ENCODE peak calls at places on chromosomes 1 and 21, in eight cellular contexts. F is stimulated activated CD8-positive, alpha-beta memory T cell treated with anti-CD3 and anti-CD28 coated beads, Interleukin-2, amount 100 ng/mL, for 48 hours; Y is glutamatergic neuron; V is kidney glomerular epithelial cell; P is PC-9; I is HFFc6; S is stimulated activated CD4-positive, alpha-beta T cell treated with anti-CD3 and anti-CD28 coated beads, Interleukin-12 subunit alpha, Interleukin-12 subunit beta, amount 100 ng/mL, for 4 hours; L is kidney. N is an unnamed sample.
A peak's percentile ranks its signal among the peaks of the same experiment; 100 is the strongest.

GRCh38 chr1:183195146-183195571 is 9.1 kb downstream of the LAMC2 start:
- DNase-seq in F (no peak), Y (no peak), V (no peak), P (peak; percentile 86), I (peak; percentile 23), S (no peak), L (no peak), N (no peak)

GRCh38 chr21:37749132-37749531 is 167.1 kb downstream of the KCNJ6 start:
- DNase-seq in F (no peak), Y (no peak), V (no peak), P (no peak), I (no peak), S (no peak), L (no peak), N (no peak)

GRCh38 chr1:51750729-51751128 is 127.8 kb downstream of the NRDC start:
- DNase-seq in F (no peak), Y (no peak), V (no peak), P (peak; percentile 57), I (peak; percentile 35), S (no peak), L (no peak), N (no peak)

GRCh38 chr1:29121951-29122661 is 1.6 kb downstream of the TMEM200B start:
- DNase-seq in F (no peak), Y (peak; percentile 66), V (no peak), P (no peak), I (no peak), S (no peak), L (peak; percentile 82), N (peak; percentile 66)

GRCh38 chr1:64006276-64007051 is 197.0 kb upstream of the UBE2U start:
- DNase-seq in F (no peak), Y (no peak), V (peak; percentile 19), P (peak; percentile 98), I (peak; percentile 67), S (no peak), L (no peak), N (no peak)

GRCh38 chr1:46522184-46522968 is 29.1 kb downstream of the KNCN start:
- DNase-seq in F (peak; percentile 40), Y (no peak), V (peak; percentile 99), P (peak; percentile 85), I (peak; percentile 62), S (no peak), L (peak; percentile 75), N (peak; percentile 82)

GRCh38 chr1:2042830-2043773 is 7.1 kb upstream of the PRKCZ start:
- DNase-seq in F (no peak), Y (peak; percentile 54), V (no peak), P (no peak), I (no peak), S (no peak), L (no peak), N (no peak)

GRCh38 chr1:77546890-77547289 is 135.6 kb downstream of the ZZZ3 start:
- DNase-seq in F (no peak), Y (no peak), V (no peak), P (no peak), I (no peak), S (no peak), L (no peak), N (no peak)

GRCh38 chr1:3081171-3081683 is 12.2 kb downstream of the PRDM16 start:
- DNase-seq in F (no peak), Y (no peak), V (no peak), P (no peak), I (no peak), S (no peak), L (no peak), N (no peak)

GRCh38 chr1:189851806-189852367 is 625.8 kb downstream of the BRINP3 start:
- DNase-seq in F (no peak), Y (no peak), V (peak; percentile 9), P (no peak), I (no peak), S (no peak), L (no peak), N (no peak)

GRCh38 chr1:204513117-204513716 is 3.0 kb upstream of the MDM4 start:
- DNase-seq in F (no peak), Y (no peak), V (no peak), P (no peak), I (no peak), S (no peak), L (no peak), N (peak; percentile 81)

GRCh38 chr1:36986241-36986955 is 47.9 kb downstream of the GRIK3 start:
- DNase-seq in F (no peak), Y (no peak), V (no peak), P (no peak), I (no peak), S (no peak), L (no peak), N (no peak)

GRCh38 chr1:5574641-5575040 is 417.6 kb downstream of the NPHP4 start:
- DNase-seq in F (no peak), Y (no peak), V (no peak), P (no peak), I (no peak), S (no peak), L (no peak), N (no peak)

GRCh38 chr1:59699227-59699847 is 115.4 kb upstream of the HOOK1 start:
- DNase-seq in F (no peak), Y (no peak), V (peak; percentile 67), P (no peak), I (peak; percentile 31), S (no peak), L (no peak), N (no peak)

GRCh38 chr21:35408401-35408800 is 359.3 kb upstream of the RUNX1 start:
- DNase-seq in F (no peak), Y (no peak), V (no peak), P (no peak), I (no peak), S (no peak), L (no peak), N (no peak)

GRCh38 chr1:145740269-145740668 is 21.0 kb downstream of the CD160 start:
- DNase-seq in F (no peak), Y (no peak), V (no peak), P (peak; percentile 88), I (peak; percentile 90), S (no peak), L (no peak), N (no peak)

GRCh38 chr1:214019499-214019898 is 31.7 kb downstream of the PROX1 start:
- DNase-seq in F (no peak), Y (no peak), V (no peak), P (no peak), I (no peak), S (no peak), L (no peak), N (no peak)

GRCh38 chr1:85258536-85259117 is 835 bp downstream of the C1orf52 start:
- DNase-seq in F (no peak), Y (no peak), V (no peak), P (no peak), I (no peak), S (no peak), L (no peak), N (no peak)

N was measured in upper lobe of right lung.